ENCODE peak calls at places on chromosomes 7 and 10, in ten cellular contexts. One of them, this sample, is unnamed.
A peak's percentile ranks its signal among the peaks of the same experiment; 100 is the strongest.

GRCh38 chr7:135798104-135798503 is 49.5 kb upstream of the FAM180A start:
- DNase-seq in fibroblast of pulmonary artery: no peak
- DNase-seq in astrocyte: no peak
- DNase-seq in fibroblast of lung: no peak
- DNase-seq in uterus: no peak
- DNase-seq in heart right ventricle: no peak
- DNase-seq in PC-3: no peak
- DNase-seq in cardiac muscle cell: no peak
- DNase-seq in psoas muscle: no peak
- DNase-seq in fibroblast of mammary gland: no peak
- DNase-seq in this sample: no peak

GRCh38 chr10:29947701-29948060 is 111.7 kb downstream of the JCAD start:
- DNase-seq in fibroblast of pulmonary artery: no peak
- DNase-seq in PC-3: peak; percentile 19
- DNase-seq in fibroblast of mammary gland: peak; percentile 18
- DNase-seq in fibroblast of lung: no peak
- DNase-seq in astrocyte: no peak
- DNase-seq in psoas muscle: no peak
- DNase-seq in cardiac muscle cell: no peak
- DNase-seq in uterus: no peak
- DNase-seq in heart right ventricle: no peak
- DNase-seq in this sample: no peak

GRCh38 chr10:117165557-117166419 is 27.7 kb upstream of the VAX1 start:
- DNase-seq in fibroblast of pulmonary artery: peak; percentile 57
- DNase-seq in heart right ventricle: peak; percentile 13
- DNase-seq in fibroblast of lung: peak; percentile 30
- DNase-seq in PC-3: peak; percentile 63
- DNase-seq in fibroblast of mammary gland: peak; percentile 49
- DNase-seq in cardiac muscle cell: peak; percentile 58
- DNase-seq in uterus: no peak
- DNase-seq in astrocyte: peak; percentile 18
- DNase-seq in psoas muscle: peak; percentile 30
- DNase-seq in this sample: peak; percentile 41

GRCh38 chr7:74404388-74404700 is 49.4 kb upstream of the GTF2IRD1 start:
- DNase-seq in heart right ventricle: no peak
- DNase-seq in PC-3: no peak
- DNase-seq in astrocyte: no peak
- DNase-seq in fibroblast of pulmonary artery: no peak
- DNase-seq in psoas muscle: no peak
- DNase-seq in fibroblast of lung: no peak
- DNase-seq in fibroblast of mammary gland: no peak
- DNase-seq in cardiac muscle cell: no peak
- DNase-seq in uterus: no peak
- DNase-seq in this sample: no peak

GRCh38 chr7:25860206-25860881 is 291.7 kb upstream of the NFE2L3 start:
- DNase-seq in PC-3: no peak
- DNase-seq in fibroblast of pulmonary artery: no peak
- DNase-seq in uterus: no peak
- DNase-seq in heart right ventricle: no peak
- DNase-seq in fibroblast of mammary gland: no peak
- DNase-seq in astrocyte: no peak
- DNase-seq in fibroblast of lung: peak; percentile 51
- DNase-seq in psoas muscle: no peak
- DNase-seq in cardiac muscle cell: no peak
- DNase-seq in this sample: peak; percentile 56

GRCh38 chr10:26318672-26319071 is 102.1 kb downstream of the GAD2 start:
- DNase-seq in fibroblast of mammary gland: no peak
- DNase-seq in cardiac muscle cell: no peak
- DNase-seq in psoas muscle: no peak
- DNase-seq in PC-3: no peak
- DNase-seq in heart right ventricle: no peak
- DNase-seq in fibroblast of pulmonary artery: no peak
- DNase-seq in astrocyte: no peak
- DNase-seq in fibroblast of lung: no peak
- DNase-seq in uterus: no peak
- DNase-seq in this sample: no peak

GRCh38 chr10:64880546-64880945 is 1359.3 kb downstream of the REEP3 start:
- DNase-seq in uterus: no peak
- DNase-seq in fibroblast of mammary gland: no peak
- DNase-seq in fibroblast of pulmonary artery: no peak
- DNase-seq in cardiac muscle cell: no peak
- DNase-seq in heart right ventricle: no peak
- DNase-seq in fibroblast of lung: no peak
- DNase-seq in astrocyte: no peak
- DNase-seq in psoas muscle: no peak
- DNase-seq in PC-3: no peak
- DNase-seq in this sample: no peak

GRCh38 chr7:33421384-33421783 is 292.0 kb downstream of the BBS9 start:
- DNase-seq in heart right ventricle: no peak
- DNase-seq in fibroblast of mammary gland: peak; percentile 54
- DNase-seq in fibroblast of pulmonary artery: peak; percentile 41
- DNase-seq in astrocyte: no peak
- DNase-seq in psoas muscle: no peak
- DNase-seq in fibroblast of lung: peak; percentile 59
- DNase-seq in cardiac muscle cell: peak; percentile 40
- DNase-seq in uterus: no peak
- DNase-seq in PC-3: no peak
- DNase-seq in this sample: peak; percentile 48

GRCh38 chr10:31317652-31318381 is 1.2 kb upstream of the ZEB1 start:
- DNase-seq in fibroblast of mammary gland: no peak
- DNase-seq in uterus: no peak
- DNase-seq in heart right ventricle: no peak
- DNase-seq in PC-3: no peak
- DNase-seq in cardiac muscle cell: no peak
- DNase-seq in astrocyte: no peak
- DNase-seq in fibroblast of pulmonary artery: no peak
- DNase-seq in fibroblast of lung: no peak
- DNase-seq in psoas muscle: no peak
- DNase-seq in this sample: no peak

GRCh38 chr7:91512958-91513357 is 248.7 kb downstream of the FZD1 start:
- DNase-seq in cardiac muscle cell: no peak
- DNase-seq in fibroblast of mammary gland: peak; percentile 33
- DNase-seq in psoas muscle: no peak
- DNase-seq in fibroblast of lung: no peak
- DNase-seq in fibroblast of pulmonary artery: no peak
- DNase-seq in uterus: no peak
- DNase-seq in PC-3: peak; percentile 9
- DNase-seq in astrocyte: peak; percentile 41
- DNase-seq in heart right ventricle: no peak
- DNase-seq in this sample: no peak

GRCh38 chr7:129729511-129729910 is 118.0 kb downstream of the NRF1 start:
- DNase-seq in uterus: no peak
- DNase-seq in psoas muscle: no peak
- DNase-seq in heart right ventricle: no peak
- DNase-seq in fibroblast of mammary gland: no peak
- DNase-seq in fibroblast of lung: no peak
- DNase-seq in astrocyte: no peak
- DNase-seq in PC-3: no peak
- DNase-seq in fibroblast of pulmonary artery: no peak
- DNase-seq in cardiac muscle cell: no peak
- DNase-seq in this sample: no peak

GRCh38 chr7:134992626-134993179 is 6.4 kb downstream of the AGBL3 start:
- DNase-seq in uterus: peak; percentile 30
- DNase-seq in cardiac muscle cell: peak; percentile 66
- DNase-seq in PC-3: no peak
- DNase-seq in fibroblast of mammary gland: peak; percentile 17
- DNase-seq in astrocyte: peak; percentile 52
- DNase-seq in fibroblast of lung: peak; percentile 17
- DNase-seq in fibroblast of pulmonary artery: peak; percentile 76
- DNase-seq in psoas muscle: no peak
- DNase-seq in heart right ventricle: peak; percentile 32
- DNase-seq in this sample: no peak

GRCh38 chr10:10973310-10973709 is 44.4 kb upstream of the CELF2 start:
- DNase-seq in heart right ventricle: no peak
- DNase-seq in fibroblast of mammary gland: no peak
- DNase-seq in psoas muscle: no peak
- DNase-seq in fibroblast of lung: no peak
- DNase-seq in uterus: no peak
- DNase-seq in fibroblast of pulmonary artery: no peak
- DNase-seq in astrocyte: no peak
- DNase-seq in cardiac muscle cell: no peak
- DNase-seq in PC-3: no peak
- DNase-seq in this sample: no peak

GRCh38 chr10:103416436-103417147 is 20.2 kb downstream of the PDCD11 start:
- DNase-seq in PC-3: peak; percentile 68
- DNase-seq in fibroblast of pulmonary artery: peak; percentile 84
- DNase-seq in cardiac muscle cell: peak; percentile 82
- DNase-seq in fibroblast of lung: peak; percentile 71
- DNase-seq in psoas muscle: peak; percentile 46
- DNase-seq in fibroblast of mammary gland: peak; percentile 73
- DNase-seq in astrocyte: peak; percentile 20
- DNase-seq in uterus: peak; percentile 68
- DNase-seq in heart right ventricle: peak; percentile 67
- DNase-seq in this sample: peak; percentile 71

GRCh38 chr10:65275296-65275695 is 1650.5 kb upstream of the LRRTM3 start:
- DNase-seq in PC-3: peak; percentile 97
- DNase-seq in fibroblast of mammary gland: no peak
- DNase-seq in uterus: no peak
- DNase-seq in fibroblast of pulmonary artery: no peak
- DNase-seq in fibroblast of lung: no peak
- DNase-seq in cardiac muscle cell: no peak
- DNase-seq in heart right ventricle: no peak
- DNase-seq in psoas muscle: no peak
- DNase-seq in astrocyte: no peak
- DNase-seq in this sample: no peak

GRCh38 chr7:30351274-30351673 is 66.9 kb downstream of the ZNRF2 start:
- DNase-seq in uterus: no peak
- DNase-seq in cardiac muscle cell: peak; percentile 7
- DNase-seq in fibroblast of mammary gland: no peak
- DNase-seq in fibroblast of lung: no peak
- DNase-seq in heart right ventricle: no peak
- DNase-seq in astrocyte: no peak
- DNase-seq in PC-3: no peak
- DNase-seq in psoas muscle: no peak
- DNase-seq in fibroblast of pulmonary artery: no peak
- DNase-seq in this sample: no peak
- H3K4me3 ChIP-seq in uterus: no peak overlapping the region
- H3K4me3 ChIP-seq in cardiac muscle cell: no peak overlapping the region
- H3K4me3 ChIP-seq in fibroblast of mammary gland: no peak overlapping the region
- H3K4me3 ChIP-seq in fibroblast of lung: no peak overlapping the region
- H3K4me3 ChIP-seq in heart right ventricle: no peak overlapping the region
- H3K4me3 ChIP-seq in astrocyte: no peak overlapping the region
- H3K4me3 ChIP-seq in PC-3: no peak overlapping the region
- H3K4me3 ChIP-seq in psoas muscle: no peak overlapping the region
- H3K4me3 ChIP-seq in fibroblast of pulmonary artery: no peak overlapping the region
- H3K4me3 ChIP-seq in this sample: no peak overlapping the region

GRCh38 chr7:9657257-9657656 is 1223.8 kb downstream of the NXPH1 start:
- DNase-seq in fibroblast of mammary gland: no peak
- DNase-seq in uterus: no peak
- DNase-seq in PC-3: peak; percentile 24
- DNase-seq in fibroblast of pulmonary artery: no peak
- DNase-seq in psoas muscle: no peak
- DNase-seq in heart right ventricle: no peak
- DNase-seq in astrocyte: no peak
- DNase-seq in fibroblast of lung: peak; percentile 6
- DNase-seq in cardiac muscle cell: no peak
- DNase-seq in this sample: no peak
- TF ChIP-seq CTCF in fibroblast of mammary gland: no peak
- TF ChIP-seq CTCF in uterus: no peak
- TF ChIP-seq CTCF in PC-3: peak; percentile 40
- TF ChIP-seq CTCF in fibroblast of pulmonary artery: no peak
- TF ChIP-seq CTCF in psoas muscle: no peak
- TF ChIP-seq CTCF in heart right ventricle: no peak
- TF ChIP-seq CTCF in astrocyte: peak; percentile 13
- TF ChIP-seq CTCF in fibroblast of lung: no peak
- TF ChIP-seq CTCF in cardiac muscle cell: no peak
- TF ChIP-seq CTCF in this sample: no peak

GRCh38 chr10:72951760-72952159 is 2.8 kb downstream of the PLA2G12B start:
- DNase-seq in astrocyte: no peak
- DNase-seq in uterus: no peak
- DNase-seq in PC-3: no peak
- DNase-seq in cardiac muscle cell: no peak
- DNase-seq in psoas muscle: no peak
- DNase-seq in fibroblast of pulmonary artery: no peak
- DNase-seq in heart right ventricle: no peak
- DNase-seq in fibroblast of mammary gland: no peak
- DNase-seq in fibroblast of lung: no peak
- DNase-seq in this sample: no peak
- H3K4me3 ChIP-seq in astrocyte: no peak overlapping the region
- H3K4me3 ChIP-seq in uterus: no peak overlapping the region
- H3K4me3 ChIP-seq in PC-3: no peak overlapping the region
- H3K4me3 ChIP-seq in cardiac muscle cell: no peak overlapping the region
- H3K4me3 ChIP-seq in psoas muscle: no peak overlapping the region
- H3K4me3 ChIP-seq in fibroblast of pulmonary artery: no peak overlapping the region
- H3K4me3 ChIP-seq in heart right ventricle: no peak overlapping the region
- H3K4me3 ChIP-seq in fibroblast of mammary gland: no peak overlapping the region
- H3K4me3 ChIP-seq in fibroblast of lung: no peak overlapping the region
- H3K4me3 ChIP-seq in this sample: no peak overlapping the region

GRCh38 chr7:34452363-34452762 is 205.7 kb upstream of the NPSR1 start:
- DNase-seq in psoas muscle: no peak
- DNase-seq in cardiac muscle cell: no peak
- DNase-seq in fibroblast of lung: no peak
- DNase-seq in fibroblast of mammary gland: no peak
- DNase-seq in heart right ventricle: no peak
- DNase-seq in fibroblast of pulmonary artery: peak; percentile 29
- DNase-seq in uterus: no peak
- DNase-seq in PC-3: no peak
- DNase-seq in astrocyte: no peak
- DNase-seq in this sample: no peak

GRCh38 chr7:34453150-34453549 is 204.9 kb upstream of the NPSR1 start:
- DNase-seq in uterus: no peak
- DNase-seq in fibroblast of lung: peak; percentile 26
- DNase-seq in heart right ventricle: no peak
- DNase-seq in psoas muscle: no peak
- DNase-seq in fibroblast of mammary gland: peak; percentile 8
- DNase-seq in fibroblast of pulmonary artery: peak; percentile 64
- DNase-seq in PC-3: no peak
- DNase-seq in astrocyte: peak; percentile 39
- DNase-seq in cardiac muscle cell: peak; percentile 55
- DNase-seq in this sample: peak; percentile 37

GRCh38 chr7:34451923-34452322 is 206.1 kb upstream of the NPSR1 start:
- DNase-seq in heart right ventricle: no peak
- DNase-seq in astrocyte: peak; percentile 83
- DNase-seq in psoas muscle: no peak
- DNase-seq in PC-3: peak; percentile 17
- DNase-seq in uterus: no peak
- DNase-seq in cardiac muscle cell: peak; percentile 82
- DNase-seq in fibroblast of pulmonary artery: peak; percentile 78
- DNase-seq in fibroblast of mammary gland: peak; percentile 20
- DNase-seq in fibroblast of lung: peak; percentile 35
- DNase-seq in this sample: peak; percentile 39

GRCh38 chr7:34451183-34451582 is 206.8 kb upstream of the NPSR1 start:
- DNase-seq in fibroblast of lung: no peak
- DNase-seq in astrocyte: no peak
- DNase-seq in uterus: no peak
- DNase-seq in fibroblast of mammary gland: no peak
- DNase-seq in cardiac muscle cell: no peak
- DNase-seq in psoas muscle: no peak
- DNase-seq in PC-3: no peak
- DNase-seq in heart right ventricle: no peak
- DNase-seq in fibroblast of pulmonary artery: no peak
- DNase-seq in this sample: no peak

DNA sequence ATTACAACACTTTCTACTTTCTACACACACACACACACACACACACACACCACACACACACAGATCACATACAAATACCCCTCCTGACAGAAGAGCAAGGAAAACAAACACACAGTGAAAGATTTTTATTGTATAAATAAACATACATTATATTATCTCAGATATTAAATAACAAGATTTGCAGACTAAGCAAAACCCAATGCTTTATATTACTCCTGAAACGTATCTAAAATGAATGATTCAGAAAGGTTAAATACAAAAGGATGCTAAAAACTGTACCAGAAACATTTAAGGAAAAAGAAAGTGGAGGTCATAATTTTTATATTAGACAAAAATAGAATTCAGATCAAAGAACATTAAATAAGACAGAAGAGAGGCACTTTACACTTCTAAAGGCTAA is 208.3 kb upstream of the NPSR1 start:
- DNase-seq in fibroblast of pulmonary artery: no peak
- DNase-seq in heart right ventricle: no peak
- DNase-seq in fibroblast of lung: no peak
- DNase-seq in fibroblast of mammary gland: no peak
- DNase-seq in uterus: no peak
- DNase-seq in cardiac muscle cell: no peak
- DNase-seq in psoas muscle: no peak
- DNase-seq in astrocyte: no peak
- DNase-seq in PC-3: no peak
- DNase-seq in this sample: no peak
- TF ChIP-seq CTCF in fibroblast of pulmonary artery: no peak
- TF ChIP-seq CTCF in heart right ventricle: no peak
- TF ChIP-seq CTCF in fibroblast of lung: no peak
- TF ChIP-seq CTCF in fibroblast of mammary gland: no peak
- TF ChIP-seq CTCF in uterus: no peak
- TF ChIP-seq CTCF in cardiac muscle cell: no peak
- TF ChIP-seq CTCF in psoas muscle: no peak
- TF ChIP-seq CTCF in astrocyte: no peak
- TF ChIP-seq CTCF in PC-3: no peak
- TF ChIP-seq CTCF in this sample: no peak